ENCODE peak calls at places on chromosomes 12 and 14, in five cellular contexts. One of them, this sample, is unnamed.

GRCh38 chr14:77022219-77022852 is 6.2 kb downstream of the IRF2BPL start:
- DNase-seq in AG04450: no peak
- DNase-seq in CD8-positive, alpha-beta memory T cell: no peak
- DNase-seq in effector CD4-positive, alpha-beta T cell: no peak
- DNase-seq in germinal center: no peak
- DNase-seq in this sample: no peak

GRCh38 chr12:75503866-75504265 is 7.5 kb downstream of the KRR1 start:
- DNase-seq in AG04450: no peak
- DNase-seq in CD8-positive, alpha-beta memory T cell: no peak
- DNase-seq in effector CD4-positive, alpha-beta T cell: no peak
- DNase-seq in germinal center: no peak
- DNase-seq in this sample: no peak

GRCh38 chr12:78759387-78759786 is 105.2 kb upstream of the SYT1 start:
- DNase-seq in AG04450: peak; percentile 3
- DNase-seq in CD8-positive, alpha-beta memory T cell: no peak
- DNase-seq in effector CD4-positive, alpha-beta T cell: no peak
- DNase-seq in germinal center: no peak
- DNase-seq in this sample: no peak

GRCh38 chr12:116276433-116277216 is 868 bp downstream of the MED13L start:
- DNase-seq in AG04450: no peak
- DNase-seq in CD8-positive, alpha-beta memory T cell: peak; percentile 66
- DNase-seq in effector CD4-positive, alpha-beta T cell: peak; percentile 64
- DNase-seq in germinal center: peak; percentile 63
- DNase-seq in this sample: peak; percentile 73

GRCh38 chr14:64438181-64438839 is 27.0 kb upstream of the AKAP5 start:
- DNase-seq in AG04450: peak; percentile 41
- DNase-seq in CD8-positive, alpha-beta memory T cell: no peak
- DNase-seq in effector CD4-positive, alpha-beta T cell: no peak
- DNase-seq in germinal center: no peak
- DNase-seq in this sample: no peak

GRCh38 chr12:131688131-131688844 is 22.6 kb upstream of the SFSWAP start:
- DNase-seq in AG04450: no peak
- DNase-seq in CD8-positive, alpha-beta memory T cell: no peak
- DNase-seq in effector CD4-positive, alpha-beta T cell: no peak
- DNase-seq in germinal center: no peak
- DNase-seq in this sample: no peak

GRCh38 chr12:59649203-59649602 is 53.4 kb downstream of the SLC16A7 start:
- DNase-seq in AG04450: no peak
- DNase-seq in CD8-positive, alpha-beta memory T cell: no peak
- DNase-seq in effector CD4-positive, alpha-beta T cell: no peak
- DNase-seq in germinal center: no peak
- DNase-seq in this sample: no peak

GRCh38 chr12:66881401-66881800 is 202.5 kb upstream of the GRIP1 start:
- DNase-seq in AG04450: no peak
- DNase-seq in CD8-positive, alpha-beta memory T cell: no peak
- DNase-seq in effector CD4-positive, alpha-beta T cell: no peak
- DNase-seq in germinal center: no peak
- DNase-seq in this sample: no peak

GRCh38 chr12:43675048-43675904 is 83.3 kb downstream of the PUS7L start:
- DNase-seq in AG04450: no peak
- DNase-seq in CD8-positive, alpha-beta memory T cell: no peak
- DNase-seq in effector CD4-positive, alpha-beta T cell: no peak
- DNase-seq in germinal center: no peak
- DNase-seq in this sample: no peak

GRCh38 chr12:100827901-100828520 is 33.4 kb downstream of the ANO4 start:
- DNase-seq in AG04450: no peak
- DNase-seq in CD8-positive, alpha-beta memory T cell: no peak
- DNase-seq in effector CD4-positive, alpha-beta T cell: no peak
- DNase-seq in germinal center: no peak
- DNase-seq in this sample: peak; percentile 59

GRCh38 chr12:123598522-123598921 is 3.4 kb upstream of the DDX55 start:
- DNase-seq in AG04450: no peak
- DNase-seq in CD8-positive, alpha-beta memory T cell: no peak
- DNase-seq in effector CD4-positive, alpha-beta T cell: no peak
- DNase-seq in germinal center: no peak
- DNase-seq in this sample: no peak